ENCODE peak calls at places on chromosomes 1 and 21, in six cellular contexts. I, W, O, N, J and Y are unnamed samples.
A peak's percentile ranks its signal among the peaks of the same experiment; 100 is the strongest.

GRCh38 chr1:218346391-218347204 is 1.5 kb downstream of the TGFB2 start:
- DNase-seq in I (peak; percentile 30), W (no peak), O (peak; percentile 39), N (no peak), J (peak; percentile 44), Y (peak; percentile 33)

GRCh38 chr1:221458430-221459156 is 283.3 kb downstream of the DUSP10 start:
- DNase-seq in I (peak; percentile 90), W (no peak), O (no peak), N (no peak), J (no peak), Y (no peak)

GRCh38 chr1:76291186-76291585 is 216.6 kb downstream of the ST6GALNAC3 start:
- DNase-seq in I (no peak), W (no peak), O (no peak), N (no peak), J (no peak), Y (no peak)

GRCh38 chr21:29658934-29659203 is 280.9 kb downstream of the GRIK1 start:
- DNase-seq in I (no peak), W (no peak), O (no peak), N (no peak), J (no peak), Y (no peak)

GRCh38 chr1:74468982-74469603 is 43.3 kb downstream of the LRRC53 start:
- DNase-seq in I (no peak), W (peak; percentile 1), O (peak; percentile 62), N (no peak), J (peak; percentile 49), Y (no peak)

GRCh38 chr1:204991342-204991844 is 51.6 kb upstream of the CNTN2 start:
- DNase-seq in I (no peak), W (no peak), O (no peak), N (no peak), J (no peak), Y (no peak)

GRCh38 chr1:179251675-179252074 is 22.2 kb upstream of the ABL2 start:
- DNase-seq in I (peak; percentile 13), W (peak; percentile 63), O (peak; percentile 48), N (no peak), J (peak; percentile 21), Y (no peak)

GRCh38 chr21:15552914-15553491 is 176.8 kb upstream of the USP25 start:
- DNase-seq in I (peak; percentile 56), W (peak; percentile 3), O (peak; percentile 22), N (no peak), J (no peak), Y (peak; percentile 37)

GRCh38 chr1:208004851-208005250 is 93.9 kb upstream of the CD34 start:
- DNase-seq in I (no peak), W (no peak), O (no peak), N (no peak), J (no peak), Y (no peak)

GRCh38 chr21:20943476-20944085 is 54.6 kb upstream of the NCAM2 start:
- DNase-seq in I (no peak), W (no peak), O (no peak), N (no peak), J (no peak), Y (no peak)

GRCh38 chr1:109631513-109632260 is 12.1 kb downstream of the AMPD2 start:
- DNase-seq in I (no peak), W (no peak), O (no peak), N (no peak), J (no peak), Y (peak; percentile 9)

GRCh38 chr1:36408479-36408878 is 10.8 kb upstream of the LSM10 start:
- DNase-seq in I (no peak), W (peak; percentile 61), O (no peak), N (no peak), J (peak; percentile 66), Y (peak; percentile 61)

GRCh38 chr1:9246215-9246614 is 11.6 kb downstream of the H6PD start:
- DNase-seq in I (no peak), W (no peak), O (no peak), N (no peak), J (no peak), Y (no peak)

GRCh38 chr21:16775056-16775455 is 737.8 kb upstream of the CXADR start:
- DNase-seq in I (no peak), W (no peak), O (no peak), N (no peak), J (no peak), Y (no peak)

GRCh38 chr1:164709108-164709507 is 150.1 kb downstream of the PBX1 start:
- DNase-seq in I (peak; percentile 92), W (no peak), O (no peak), N (no peak), J (no peak), Y (no peak)

GRCh38 chr21:28016571-28016970 is 976.1 kb downstream of the LTN1 start:
- DNase-seq in I (no peak), W (no peak), O (peak; percentile 11), N (no peak), J (no peak), Y (no peak)

GRCh38 chr21:34595457-34595856 is 19.5 kb downstream of the RCAN1 start:
- DNase-seq in I (no peak), W (no peak), O (no peak), N (no peak), J (no peak), Y (peak; percentile 78)

GRCh38 chr1:210250665-210250997 is 18.0 kb downstream of the SERTAD4 start:
- DNase-seq in I (peak; percentile 40), W (no peak), O (peak; percentile 95), N (no peak), J (no peak), Y (no peak)